ENCODE peak calls at places on chromosomes 1 and 21, in nine cellular contexts. One of them, this sample, is unnamed.

GRCh38 chr1:3018051-3018471 is 3.2 kb upstream of the ACTRT2 start:
- DNase-seq in A673: no peak
- DNase-seq in heart right ventricle: peak; percentile 3
- DNase-seq in pancreas: no peak
- DNase-seq in astrocyte: no peak
- DNase-seq in sigmoid colon: peak; percentile 48
- DNase-seq in RWPE1: no peak
- DNase-seq in HepG2: no peak
- DNase-seq in ovary: no peak
- DNase-seq in this sample: no peak

GRCh38 chr1:248791010-248791409 is 34.7 kb downstream of the SH3BP5L start:
- DNase-seq in A673: no peak
- DNase-seq in heart right ventricle: no peak
- DNase-seq in pancreas: no peak
- DNase-seq in astrocyte: no peak
- DNase-seq in sigmoid colon: no peak
- DNase-seq in RWPE1: no peak
- DNase-seq in HepG2: peak; percentile 11
- DNase-seq in ovary: no peak
- DNase-seq in this sample: no peak

GRCh38 chr21:20167059-20167458 is 831.1 kb upstream of the NCAM2 start:
- DNase-seq in A673: no peak
- DNase-seq in heart right ventricle: no peak
- DNase-seq in pancreas: no peak
- DNase-seq in astrocyte: no peak
- DNase-seq in sigmoid colon: no peak
- DNase-seq in RWPE1: no peak
- DNase-seq in HepG2: no peak
- DNase-seq in ovary: no peak
- DNase-seq in this sample: no peak

GRCh38 chr1:203289281-203289981 is 15.9 kb upstream of the BTG2 start:
- DNase-seq in A673: no peak
- DNase-seq in heart right ventricle: peak; percentile 38
- DNase-seq in pancreas: peak; percentile 48
- DNase-seq in astrocyte: no peak
- DNase-seq in sigmoid colon: peak; percentile 73
- DNase-seq in RWPE1: no peak
- DNase-seq in HepG2: no peak
- DNase-seq in ovary: peak; percentile 41
- DNase-seq in this sample: no peak

GRCh38 chr21:36917487-36918158 is 48.8 kb downstream of the HLCS start:
- DNase-seq in A673: peak; percentile 60
- DNase-seq in heart right ventricle: no peak
- DNase-seq in pancreas: peak; percentile 64
- DNase-seq in astrocyte: peak; percentile 35
- DNase-seq in sigmoid colon: no peak
- DNase-seq in RWPE1: peak; percentile 56
- DNase-seq in HepG2: peak; percentile 55
- DNase-seq in ovary: no peak
- DNase-seq in this sample: no peak

GRCh38 chr1:119987112-119987511 is 82.3 kb downstream of the NOTCH2 start:
- DNase-seq in A673: no peak
- DNase-seq in heart right ventricle: no peak
- DNase-seq in pancreas: no peak
- DNase-seq in astrocyte: peak; percentile 97
- DNase-seq in sigmoid colon: no peak
- DNase-seq in RWPE1: peak; percentile 63
- DNase-seq in HepG2: no peak
- DNase-seq in ovary: no peak
- DNase-seq in this sample: no peak

GRCh38 chr1:36093919-36094318 is 5.2 kb downstream of the ADPRS start:
- DNase-seq in A673: no peak
- DNase-seq in heart right ventricle: no peak
- DNase-seq in pancreas: no peak
- DNase-seq in astrocyte: no peak
- DNase-seq in sigmoid colon: peak; percentile 66
- DNase-seq in RWPE1: no peak
- DNase-seq in HepG2: no peak
- DNase-seq in ovary: no peak
- DNase-seq in this sample: peak; percentile 72

GRCh38 chr1:199272107-199272506 is 633.3 kb downstream of the PTPRC start:
- DNase-seq in A673: peak; percentile 53
- DNase-seq in heart right ventricle: no peak
- DNase-seq in pancreas: no peak
- DNase-seq in astrocyte: peak; percentile 97
- DNase-seq in sigmoid colon: no peak
- DNase-seq in RWPE1: peak; percentile 63
- DNase-seq in HepG2: no peak
- DNase-seq in ovary: no peak
- DNase-seq in this sample: no peak

GRCh38 chr1:213369465-213369864 is 318.4 kb downstream of the RPS6KC1 start:
- DNase-seq in A673: no peak
- DNase-seq in heart right ventricle: no peak
- DNase-seq in pancreas: no peak
- DNase-seq in astrocyte: no peak
- DNase-seq in sigmoid colon: no peak
- DNase-seq in RWPE1: no peak
- DNase-seq in HepG2: no peak
- DNase-seq in ovary: no peak
- DNase-seq in this sample: no peak

GRCh38 chr1:186894415-186894814 is 65.7 kb downstream of the PLA2G4A start:
- DNase-seq in A673: no peak
- DNase-seq in heart right ventricle: no peak
- DNase-seq in pancreas: no peak
- DNase-seq in astrocyte: no peak
- DNase-seq in sigmoid colon: no peak
- DNase-seq in RWPE1: no peak
- DNase-seq in HepG2: no peak
- DNase-seq in ovary: no peak
- DNase-seq in this sample: no peak

GRCh38 chr1:74395492-74395891 is 116.9 kb downstream of the LRRC53 start:
- DNase-seq in A673: no peak
- DNase-seq in heart right ventricle: no peak
- DNase-seq in pancreas: no peak
- DNase-seq in astrocyte: peak; percentile 8
- DNase-seq in sigmoid colon: no peak
- DNase-seq in RWPE1: no peak
- DNase-seq in HepG2: no peak
- DNase-seq in ovary: peak; percentile 18
- DNase-seq in this sample: no peak

GRCh38 chr1:221634010-221634409 is 107.9 kb downstream of the DUSP10 start:
- DNase-seq in A673: no peak
- DNase-seq in heart right ventricle: no peak
- DNase-seq in pancreas: no peak
- DNase-seq in astrocyte: no peak
- DNase-seq in sigmoid colon: no peak
- DNase-seq in RWPE1: no peak
- DNase-seq in HepG2: no peak
- DNase-seq in ovary: no peak
- DNase-seq in this sample: no peak

GRCh38 chr1:151006331-151007052 is at the start of gene MINDY1:
- DNase-seq in A673: peak; percentile 87
- DNase-seq in heart right ventricle: peak; percentile 52
- DNase-seq in pancreas: peak; percentile 74
- DNase-seq in astrocyte: peak; percentile 81
- DNase-seq in sigmoid colon: peak; percentile 90
- DNase-seq in RWPE1: peak; percentile 84
- DNase-seq in HepG2: peak; percentile 95
- DNase-seq in ovary: peak; percentile 63
- DNase-seq in this sample: no peak

GRCh38 chr1:185813401-185813979 is 79.3 kb downstream of the HMCN1 start:
- DNase-seq in A673: peak; percentile 85
- DNase-seq in heart right ventricle: no peak
- DNase-seq in pancreas: no peak
- DNase-seq in astrocyte: peak; percentile 37
- DNase-seq in sigmoid colon: no peak
- DNase-seq in RWPE1: peak; percentile 37
- DNase-seq in HepG2: peak; percentile 24
- DNase-seq in ovary: no peak
- DNase-seq in this sample: no peak

GRCh38 chr1:95278173-95278988 is 44.4 kb downstream of the RWDD3 start:
- DNase-seq in A673: no peak
- DNase-seq in heart right ventricle: no peak
- DNase-seq in pancreas: no peak
- DNase-seq in astrocyte: no peak
- DNase-seq in sigmoid colon: no peak
- DNase-seq in RWPE1: no peak
- DNase-seq in HepG2: no peak
- DNase-seq in ovary: no peak
- DNase-seq in this sample: no peak

GRCh38 chr1:68104155-68104554 is 53.7 kb upstream of the DIRAS3 start:
- DNase-seq in A673: peak; percentile 17
- DNase-seq in heart right ventricle: no peak
- DNase-seq in pancreas: no peak
- DNase-seq in astrocyte: peak; percentile 86
- DNase-seq in sigmoid colon: no peak
- DNase-seq in RWPE1: no peak
- DNase-seq in HepG2: no peak
- DNase-seq in ovary: no peak
- DNase-seq in this sample: no peak
- H3K27ac ChIP-seq in A673: no peak overlapping the region
- H3K27ac ChIP-seq in heart right ventricle: no peak overlapping the region
- H3K27ac ChIP-seq in pancreas: no peak overlapping the region
- H3K27ac ChIP-seq in astrocyte: peak overlapping the region; percentile 60
- H3K27ac ChIP-seq in sigmoid colon: no peak overlapping the region
- H3K27ac ChIP-seq in RWPE1: no peak overlapping the region
- H3K27ac ChIP-seq in HepG2: no peak overlapping the region
- H3K27ac ChIP-seq in ovary: no peak overlapping the region
- H3K27ac ChIP-seq in this sample: no peak overlapping the region

GRCh38 chr1:1796466-1796865 is 18.2 kb upstream of the NADK start:
- DNase-seq in A673: no peak
- DNase-seq in heart right ventricle: no peak
- DNase-seq in pancreas: no peak
- DNase-seq in astrocyte: no peak
- DNase-seq in sigmoid colon: no peak
- DNase-seq in RWPE1: no peak
- DNase-seq in HepG2: no peak
- DNase-seq in ovary: no peak
- DNase-seq in this sample: no peak
- TF ChIP-seq CTCF in A673: peak; percentile 41
- TF ChIP-seq CTCF in heart right ventricle: peak; percentile 26
- TF ChIP-seq CTCF in pancreas: no peak
- TF ChIP-seq CTCF in astrocyte: no peak
- TF ChIP-seq CTCF in sigmoid colon: no peak
- TF ChIP-seq CTCF in RWPE1: peak; percentile 16
- TF ChIP-seq CTCF in HepG2: peak; percentile 59
- TF ChIP-seq CTCF in ovary: no peak
- TF ChIP-seq CTCF in this sample: no peak

DNA sequence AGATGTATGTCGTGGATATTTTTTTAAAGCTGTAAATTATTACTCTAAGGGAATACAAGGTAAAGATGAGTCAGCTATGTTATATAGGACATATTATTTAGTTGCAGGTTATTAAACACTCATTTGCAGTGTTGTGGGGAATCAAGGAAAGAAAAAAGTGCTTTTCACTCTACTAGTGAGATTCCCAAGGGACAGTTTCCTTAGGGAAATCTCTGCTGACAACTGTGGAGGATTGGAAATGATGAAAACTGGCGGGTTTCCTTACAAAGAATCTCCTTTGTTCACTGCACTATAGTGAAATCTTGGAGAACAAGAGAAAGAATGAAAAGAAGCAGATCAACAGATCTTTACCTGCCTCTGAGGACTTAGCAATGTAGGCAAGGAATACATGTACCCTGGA is 24.5 kb upstream of the TRIM45 start:
- DNase-seq in A673: no peak
- DNase-seq in heart right ventricle: no peak
- DNase-seq in pancreas: no peak
- DNase-seq in astrocyte: no peak
- DNase-seq in sigmoid colon: no peak
- DNase-seq in RWPE1: no peak
- DNase-seq in HepG2: no peak
- DNase-seq in ovary: no peak
- DNase-seq in this sample: no peak
- H3K27ac ChIP-seq in A673: no peak overlapping the region
- H3K27ac ChIP-seq in heart right ventricle: no peak overlapping the region
- H3K27ac ChIP-seq in pancreas: peak overlapping the region; percentile 6
- H3K27ac ChIP-seq in astrocyte: peak overlapping the region; percentile 88
- H3K27ac ChIP-seq in sigmoid colon: no peak overlapping the region
- H3K27ac ChIP-seq in RWPE1: no peak overlapping the region
- H3K27ac ChIP-seq in HepG2: no peak overlapping the region
- H3K27ac ChIP-seq in ovary: no peak overlapping the region
- H3K27ac ChIP-seq in this sample: no peak overlapping the region

GRCh38 chr1:28982198-28982597 is 67.8 kb downstream of the EPB41 start:
- DNase-seq in A673: no peak
- DNase-seq in heart right ventricle: no peak
- DNase-seq in pancreas: no peak
- DNase-seq in astrocyte: no peak
- DNase-seq in sigmoid colon: no peak
- DNase-seq in RWPE1: no peak
- DNase-seq in HepG2: peak; percentile 32
- DNase-seq in ovary: no peak
- DNase-seq in this sample: no peak

GRCh38 chr1:28984311-28984684 is 69.9 kb downstream of the EPB41 start:
- DNase-seq in A673: no peak
- DNase-seq in heart right ventricle: no peak
- DNase-seq in pancreas: no peak
- DNase-seq in astrocyte: no peak
- DNase-seq in sigmoid colon: no peak
- DNase-seq in RWPE1: no peak
- DNase-seq in HepG2: no peak
- DNase-seq in ovary: no peak
- DNase-seq in this sample: no peak

GRCh38 chr1:28985427-28985826 is 71.1 kb downstream of the EPB41 start:
- DNase-seq in A673: peak; percentile 32
- DNase-seq in heart right ventricle: no peak
- DNase-seq in pancreas: no peak
- DNase-seq in astrocyte: no peak
- DNase-seq in sigmoid colon: no peak
- DNase-seq in RWPE1: no peak
- DNase-seq in HepG2: no peak
- DNase-seq in ovary: no peak
- DNase-seq in this sample: no peak

GRCh38 chr1:28983091-28983490 is 68.7 kb downstream of the EPB41 start:
- DNase-seq in A673: no peak
- DNase-seq in heart right ventricle: no peak
- DNase-seq in pancreas: no peak
- DNase-seq in astrocyte: no peak
- DNase-seq in sigmoid colon: no peak
- DNase-seq in RWPE1: no peak
- DNase-seq in HepG2: no peak
- DNase-seq in ovary: no peak
- DNase-seq in this sample: no peak

DNA sequence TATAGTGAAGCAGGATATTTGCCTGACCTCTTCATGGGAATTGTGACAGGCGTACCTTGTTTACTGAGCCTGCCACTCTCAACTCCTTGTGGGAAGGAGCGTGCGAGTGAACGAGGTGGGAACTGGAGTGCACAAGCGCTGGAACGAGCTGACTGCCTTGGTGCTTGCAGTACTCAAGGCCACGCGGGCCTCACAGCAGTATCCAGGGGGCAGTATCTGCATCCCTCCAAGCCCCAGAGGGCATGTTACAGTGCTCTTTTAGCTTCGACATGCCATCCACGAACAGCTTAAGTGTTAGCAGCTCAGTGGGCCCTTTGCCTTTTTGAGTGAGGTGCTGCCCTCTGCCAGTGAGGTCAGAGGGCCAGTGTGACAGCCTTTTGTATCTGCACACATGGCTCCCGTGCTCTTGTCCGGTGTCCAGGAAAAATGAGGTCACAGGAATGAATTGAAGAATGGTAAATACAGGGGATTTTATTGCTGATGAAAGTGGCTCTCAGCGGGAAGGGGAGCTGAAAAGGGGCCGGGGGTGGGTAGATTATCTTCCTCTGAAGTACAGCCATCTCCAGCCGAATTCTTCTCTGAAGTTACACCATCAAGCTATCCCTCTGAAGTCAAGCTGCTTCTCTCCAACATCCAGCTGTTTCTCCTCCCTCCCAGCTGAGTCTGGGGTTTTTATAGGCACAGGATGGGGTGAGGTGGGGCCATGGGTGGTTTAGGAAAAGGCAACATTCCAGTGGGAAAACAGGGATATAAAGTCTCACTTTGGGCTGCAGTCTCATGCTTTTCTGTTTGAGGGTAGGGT is 69.3 kb downstream of the EPB41 start:
- DNase-seq in A673: peak; percentile 69
- DNase-seq in heart right ventricle: peak; percentile 21
- DNase-seq in pancreas: peak; percentile 59
- DNase-seq in astrocyte: no peak
- DNase-seq in sigmoid colon: peak; percentile 67
- DNase-seq in RWPE1: no peak
- DNase-seq in HepG2: peak; percentile 79
- DNase-seq in ovary: no peak
- DNase-seq in this sample: no peak
- TF ChIP-seq CTCF in A673: peak; percentile 34
- TF ChIP-seq CTCF in heart right ventricle: no peak
- TF ChIP-seq CTCF in pancreas: no peak
- TF ChIP-seq CTCF in astrocyte: no peak
- TF ChIP-seq CTCF in sigmoid colon: no peak
- TF ChIP-seq CTCF in RWPE1: no peak
- TF ChIP-seq CTCF in HepG2: peak; percentile 81
- TF ChIP-seq CTCF in ovary: no peak
- TF ChIP-seq CTCF in this sample: no peak